ENCODE peak calls at places on chromosomes 11 and 22, in nine cellular contexts. I, N, B, G, H, M, R, O and E are unnamed samples.

GRCh38 chr11:2510626-2511402 is 66.0 kb downstream of the KCNQ1 start:
- DNase-seq in I (no peak), N (peak; percentile 8), B (no peak), G (no peak), H (peak; percentile 42), M (no peak), R (no peak), O (no peak), E (no peak)

GRCh38 chr11:32333335-32333991 is 101.9 kb downstream of the WT1 start:
- DNase-seq in I (peak; percentile 45), N (peak; percentile 68), B (peak; percentile 60), G (peak; percentile 51), H (peak; percentile 78), M (no peak), R (peak; percentile 77), O (peak; percentile 77), E (peak; percentile 40)

GRCh38 chr11:128095459-128096096 is 491.8 kb downstream of the ETS1 start:
- DNase-seq in I (peak; percentile 88), N (no peak), B (peak; percentile 65), G (no peak), H (no peak), M (peak; percentile 90), R (no peak), O (no peak), E (peak; percentile 44)

GRCh38 chr11:68954970-68955958 is 25.5 kb downstream of the MRGPRD start:
- DNase-seq in I (peak; percentile 19), N (no peak), B (peak; percentile 76), G (peak; percentile 21), H (peak; percentile 83), M (no peak), R (peak; percentile 39), O (peak; percentile 73), E (no peak)

GRCh38 chr11:2940166-2940929 is 11.1 kb upstream of the PHLDA2 start:
- DNase-seq in I (no peak), N (no peak), B (peak; percentile 13), G (no peak), H (no peak), M (no peak), R (no peak), O (peak; percentile 87), E (no peak)

GRCh38 chr11:22234743-22235142 is 41.9 kb downstream of the ANO5 start:
- DNase-seq in I (no peak), N (no peak), B (no peak), G (no peak), H (no peak), M (no peak), R (no peak), O (no peak), E (no peak)

GRCh38 chr22:45671051-45671782 is 417 bp upstream of the ATXN10 start:
- DNase-seq in I (no peak), N (no peak), B (no peak), G (no peak), H (peak; percentile 75), M (no peak), R (peak; percentile 30), O (peak; percentile 54), E (no peak)

GRCh38 chr22:33521879-33522665 is 398.2 kb downstream of the LARGE1 start:
- DNase-seq in I (no peak), N (peak; percentile 27), B (no peak), G (no peak), H (no peak), M (no peak), R (no peak), O (no peak), E (no peak)

GRCh38 chr22:50173221-50173982 is 2.9 kb downstream of the PANX2 start:
- DNase-seq in I (no peak), N (no peak), B (no peak), G (no peak), H (peak; percentile 85), M (no peak), R (no peak), O (no peak), E (no peak)

GRCh38 chr11:26993965-26994446 is at the start of gene FIBIN:
- DNase-seq in I (peak; percentile 80), N (peak; percentile 9), B (peak; percentile 89), G (no peak), H (peak; percentile 72), M (no peak), R (peak; percentile 52), O (no peak), E (no peak)

GRCh38 chr11:104319396-104319795 is 155.4 kb upstream of the PDGFD start:
- DNase-seq in I (no peak), N (no peak), B (no peak), G (no peak), H (no peak), M (no peak), R (no peak), O (no peak), E (no peak)

GRCh38 chr22:37752189-37753061 is 55.3 kb upstream of the GCAT start:
- DNase-seq in I (peak; percentile 91), N (peak; percentile 93), B (peak; percentile 99), G (peak; percentile 88), H (peak; percentile 88), M (peak; percentile 63), R (peak; percentile 92), O (peak; percentile 85), E (peak; percentile 61)
- TF ChIP-seq CTCF in I (no peak), N (no peak), B (peak; percentile 43), G (peak; percentile 11), H (no peak), M (peak; percentile 18), R (peak; percentile 42), O (no peak), E (peak; percentile 23)

GRCh38 chr22:24685804-24686203 is 82.8 kb downstream of the GGT1 start:
- DNase-seq in I (no peak), N (no peak), B (peak; percentile 23), G (no peak), H (no peak), M (no peak), R (no peak), O (no peak), E (peak; percentile 6)
- H3K4me3 ChIP-seq in I (no peak overlapping the region), N (no peak overlapping the region), B (no peak overlapping the region), G (no peak overlapping the region), H (no peak overlapping the region), M (peak overlapping the region; percentile 13), R (no peak overlapping the region), O (no peak overlapping the region), E (peak overlapping the region; percentile 28)

GRCh38 chr11:61460474-61460881 is 30.6 kb downstream of the SDHAF2 start:
- DNase-seq in I (no peak), N (no peak), B (no peak), G (no peak), H (no peak), M (no peak), R (no peak), O (no peak), E (peak; percentile 16)

DNA sequence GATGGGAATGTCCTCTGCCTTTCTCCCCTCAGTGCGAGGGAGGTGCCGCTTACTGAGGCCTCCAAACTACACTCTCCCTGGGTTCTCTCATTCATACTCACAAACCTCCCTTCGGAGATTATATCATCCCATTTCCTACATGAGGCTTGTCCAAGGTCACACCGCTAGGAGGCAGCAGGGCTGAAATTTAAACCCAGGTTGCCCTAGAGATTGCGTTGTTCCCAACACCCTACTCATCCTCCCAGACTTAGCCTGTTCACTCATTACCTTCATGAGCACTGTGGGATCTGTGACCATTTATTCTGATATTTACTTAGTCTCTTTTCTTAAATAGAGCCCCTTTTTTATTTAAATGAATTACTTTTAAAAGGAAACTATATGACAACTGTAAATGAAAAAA is 31.1 kb downstream of the SDHAF2 start:
- DNase-seq in I (no peak), N (no peak), B (no peak), G (no peak), H (no peak), M (no peak), R (no peak), O (no peak), E (no peak)
- TF ChIP-seq CTCF in I (no peak), N (no peak), B (no peak), G (no peak), H (no peak), M (peak; percentile 10), R (no peak), O (no peak), E (no peak)

GRCh38 chr11:64400096-64400495 is 41.1 kb downstream of the RPS6KA4 start:
- DNase-seq in I (no peak), N (no peak), B (no peak), G (no peak), H (no peak), M (no peak), R (no peak), O (no peak), E (no peak)

GRCh38 chr11:64391839-64392238 is 32.9 kb downstream of the RPS6KA4 start:
- DNase-seq in I (no peak), N (no peak), B (no peak), G (no peak), H (no peak), M (no peak), R (no peak), O (no peak), E (no peak)

GRCh38 chr11:64395545-64396078 is 36.6 kb downstream of the RPS6KA4 start:
- DNase-seq in I (no peak), N (no peak), B (no peak), G (no peak), H (no peak), M (no peak), R (no peak), O (no peak), E (no peak)

GRCh38 chr11:64400667-64401066 is 41.7 kb downstream of the RPS6KA4 start:
- DNase-seq in I (no peak), N (peak; percentile 35), B (no peak), G (no peak), H (no peak), M (no peak), R (no peak), O (no peak), E (no peak)

GRCh38 chr11:64396079-64396591 is 37.2 kb downstream of the RPS6KA4 start:
- DNase-seq in I (no peak), N (no peak), B (peak; percentile 54), G (no peak), H (no peak), M (no peak), R (no peak), O (no peak), E (no peak)
- H3K4me3 ChIP-seq in I (no peak overlapping the region), N (no peak overlapping the region), B (no peak overlapping the region), G (no peak overlapping the region), H (no peak overlapping the region), M (no peak overlapping the region), R (no peak overlapping the region), O (no peak overlapping the region), E (no peak overlapping the region)